ENCODE peak calls at places on chromosomes 4 and X, in ten cellular contexts. H, G, F, I, P, L, Y, V, J and D are unnamed samples.

GRCh38 chr4:142044271-142044670 is 407.9 kb downstream of the IL15 start:
- DNase-seq in H (peak; percentile 48), G (no peak), F (peak; percentile 51), I (no peak), P (no peak), L (no peak), Y (no peak), V (no peak), J (no peak), D (no peak)

GRCh38 chr4:148565801-148566200 is 123.6 kb upstream of the NR3C2 start:
- DNase-seq in H (no peak), G (no peak), F (no peak), I (no peak), P (no peak), L (peak; percentile 41), Y (no peak), V (no peak), J (no peak), D (no peak)

GRCh38 chrX:11427082-11428033 is 134.1 kb downstream of the AMELX start:
- DNase-seq in H (peak; percentile 46), G (peak; percentile 55), F (no peak), I (no peak), P (no peak), L (peak; percentile 43), Y (peak; percentile 61), V (peak; percentile 54), J (no peak), D (no peak)

GRCh38 chr4:7075962-7076693 is 8.3 kb upstream of the GRPEL1 start:
- DNase-seq in H (peak; percentile 54), G (no peak), F (peak; percentile 40), I (no peak), P (no peak), L (no peak), Y (no peak), V (no peak), J (no peak), D (no peak)

GRCh38 chrX:57817302-57817701 is 93.0 kb downstream of the ZXDA start:
- DNase-seq in H (peak; percentile 15), G (no peak), F (no peak), I (no peak), P (no peak), L (no peak), Y (no peak), V (no peak), J (no peak), D (no peak)

GRCh38 chrX:36684053-36684452 is 324.1 kb upstream of the FAM47C start:
- DNase-seq in H (no peak), G (peak; percentile 1), F (no peak), I (no peak), P (no peak), L (no peak), Y (no peak), V (no peak), J (no peak), D (no peak)

GRCh38 chrX:50718791-50719190 is 95.2 kb downstream of the SHROOM4 start:
- DNase-seq in H (peak; percentile 20), G (no peak), F (peak; percentile 51), I (no peak), P (no peak), L (no peak), Y (no peak), V (no peak), J (no peak), D (no peak)

GRCh38 chr4:4502694-4503311 is 39.0 kb downstream of the STX18 start:
- DNase-seq in H (peak; percentile 79), G (peak; percentile 18), F (peak; percentile 77), I (no peak), P (peak; percentile 7), L (no peak), Y (no peak), V (no peak), J (peak; percentile 28), D (no peak)

GRCh38 chr4:120720354-120720753 is 202.2 kb downstream of the PRDM5 start:
- DNase-seq in H (no peak), G (no peak), F (no peak), I (no peak), P (no peak), L (no peak), Y (no peak), V (no peak), J (no peak), D (no peak)

GRCh38 chr4:120722655-120723054 is 199.9 kb downstream of the PRDM5 start:
- DNase-seq in H (no peak), G (no peak), F (no peak), I (no peak), P (no peak), L (no peak), Y (no peak), V (no peak), J (no peak), D (no peak)

GRCh38 chr4:120716346-120716745 is 206.2 kb downstream of the PRDM5 start:
- DNase-seq in H (no peak), G (no peak), F (no peak), I (no peak), P (no peak), L (no peak), Y (no peak), V (no peak), J (no peak), D (no peak)

GRCh38 chr4:120723105-120723504 is 199.4 kb downstream of the PRDM5 start:
- DNase-seq in H (no peak), G (peak; percentile 22), F (peak; percentile 54), I (no peak), P (no peak), L (no peak), Y (no peak), V (no peak), J (no peak), D (no peak)

DNA sequence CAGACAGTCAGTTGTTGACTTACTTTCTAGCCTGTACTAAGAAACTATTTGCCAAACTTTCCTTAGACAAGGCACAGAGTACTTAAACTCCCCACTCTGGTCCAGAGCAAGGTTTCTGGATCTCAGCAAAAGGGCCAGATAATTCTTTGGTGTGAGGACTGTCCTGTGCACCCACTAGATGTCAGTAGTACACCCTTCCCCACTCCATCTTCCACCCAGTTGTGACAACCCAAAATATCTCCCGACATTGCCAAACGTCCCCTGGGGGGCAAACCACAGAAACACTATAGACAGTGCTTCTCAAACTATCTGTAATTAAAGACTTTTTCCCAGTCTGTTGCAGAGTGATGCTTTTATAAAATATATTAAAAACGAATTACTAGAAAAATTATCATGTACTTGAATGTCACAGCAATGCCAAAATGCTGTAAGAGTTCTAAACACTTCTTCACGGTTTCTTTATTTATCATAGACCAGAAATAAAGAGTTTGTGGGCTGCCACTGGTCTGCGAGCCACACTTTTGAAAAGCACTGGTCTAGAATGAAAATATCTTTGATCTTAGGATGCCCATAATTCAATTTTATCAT is 203.5 kb downstream of the PRDM5 start:
- DNase-seq in H (peak; percentile 65), G (peak; percentile 56), F (peak; percentile 40), I (no peak), P (peak; percentile 17), L (no peak), Y (peak; percentile 10), V (no peak), J (peak; percentile 11), D (peak; percentile 12)
- H3K27ac ChIP-seq in H (no peak overlapping the region), G (no peak overlapping the region), F (no peak overlapping the region), I (no peak overlapping the region), P (no peak overlapping the region), L (no peak overlapping the region), Y (no peak overlapping the region), V (no peak overlapping the region), J (no peak overlapping the region), D (no peak overlapping the region)

GRCh38 chr4:2835978-2836377 is 7.7 kb upstream of the ADD1 start:
- DNase-seq in H (no peak), G (no peak), F (no peak), I (peak; percentile 47), P (no peak), L (peak; percentile 19), Y (peak; percentile 7), V (no peak), J (no peak), D (no peak)

GRCh38 chr4:2836391-2836859 is 7.2 kb upstream of the ADD1 start:
- DNase-seq in H (no peak), G (no peak), F (no peak), I (peak; percentile 50), P (no peak), L (peak; percentile 19), Y (peak; percentile 7), V (no peak), J (no peak), D (no peak)

GRCh38 chr4:2839060-2839459 is 4.6 kb upstream of the ADD1 start:
- DNase-seq in H (no peak), G (no peak), F (no peak), I (no peak), P (no peak), L (no peak), Y (no peak), V (no peak), J (no peak), D (no peak)

GRCh38 chr4:2837904-2838496 is 5.6 kb upstream of the ADD1 start:
- DNase-seq in H (peak; percentile 68), G (no peak), F (peak; percentile 37), I (peak; percentile 50), P (peak; percentile 72), L (peak; percentile 37), Y (no peak), V (no peak), J (peak; percentile 80), D (no peak)

DNA sequence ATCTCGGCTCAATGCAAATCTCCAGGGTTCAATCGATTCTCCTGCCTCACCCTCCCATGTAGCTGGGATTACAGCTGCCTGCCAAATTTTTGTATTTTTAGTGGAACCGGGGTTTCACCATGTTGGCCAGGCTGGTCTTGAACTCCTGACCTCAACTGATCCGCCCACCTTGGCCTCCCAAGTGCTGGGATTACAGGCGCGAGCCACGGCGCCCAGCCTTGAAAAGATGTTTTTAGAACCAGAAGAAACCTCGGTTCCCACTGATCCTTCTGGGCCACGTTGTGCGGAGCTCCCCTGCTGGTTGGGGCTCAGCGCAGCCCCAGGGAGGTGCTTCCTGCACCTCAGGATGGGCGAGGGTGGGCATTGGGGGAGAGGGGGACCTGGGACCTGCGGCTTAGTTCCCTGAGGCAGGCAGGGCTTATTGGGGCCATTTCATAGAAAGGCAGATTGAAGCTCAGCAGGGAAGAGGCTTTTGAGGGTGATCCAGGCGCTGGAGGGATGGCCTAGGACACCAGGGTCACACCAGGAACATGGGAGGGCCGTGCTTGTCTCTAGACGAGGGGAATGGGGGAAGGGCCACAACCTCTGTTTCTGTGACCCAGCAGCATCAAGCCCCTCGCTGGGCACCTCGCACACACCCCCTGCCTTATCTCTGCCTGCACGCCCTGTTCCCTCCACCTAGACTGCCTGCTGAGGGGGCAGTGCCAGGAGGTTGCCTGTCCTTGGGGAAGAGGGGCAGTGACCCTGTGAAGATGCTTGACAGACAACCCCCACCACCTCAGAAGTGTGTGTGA is 6.3 kb upstream of the ADD1 start:
- DNase-seq in H (no peak), G (peak; percentile 16), F (no peak), I (peak; percentile 68), P (no peak), L (peak; percentile 22), Y (peak; percentile 21), V (no peak), J (no peak), D (no peak)
- H3K4me3 ChIP-seq in H (no peak overlapping the region), G (no peak overlapping the region), F (no peak overlapping the region), I (no peak overlapping the region), P (peak overlapping the region; percentile 41), L (no peak overlapping the region), Y (peak overlapping the region; percentile 21), V (no peak overlapping the region), J (no peak overlapping the region), D (no peak overlapping the region)

GRCh38 chr4:119100640-119101039 is 35.0 kb upstream of the MYOZ2 start:
- DNase-seq in H (no peak), G (no peak), F (no peak), I (no peak), P (no peak), L (no peak), Y (no peak), V (no peak), J (no peak), D (no peak)
- H3K27ac ChIP-seq in H (no peak overlapping the region), G (no peak overlapping the region), F (no peak overlapping the region), I (no peak overlapping the region), P (no peak overlapping the region), L (no peak overlapping the region), Y (no peak overlapping the region), V (no peak overlapping the region), J (no peak overlapping the region), D (no peak overlapping the region)

GRCh38 chr4:186844059-186844681 is 120.5 kb upstream of the FAT1 start:
- DNase-seq in H (peak; percentile 71), G (peak; percentile 86), F (peak; percentile 71), I (no peak), P (no peak), L (no peak), Y (no peak), V (no peak), J (no peak), D (no peak)

GRCh38 chr4:186840771-186841301 is 117.2 kb upstream of the FAT1 start:
- DNase-seq in H (peak; percentile 13), G (no peak), F (no peak), I (no peak), P (no peak), L (no peak), Y (peak; percentile 32), V (no peak), J (no peak), D (no peak)

GRCh38 chr4:186838295-186838694 is 114.6 kb upstream of the FAT1 start:
- DNase-seq in H (no peak), G (no peak), F (no peak), I (no peak), P (no peak), L (no peak), Y (no peak), V (no peak), J (no peak), D (no peak)

GRCh38 chr4:186840222-186840701 is 116.6 kb upstream of the FAT1 start:
- DNase-seq in H (no peak), G (no peak), F (peak; percentile 53), I (no peak), P (no peak), L (no peak), Y (peak; percentile 44), V (peak; percentile 29), J (no peak), D (no peak)

GRCh38 chr4:186839122-186840037 is 115.7 kb upstream of the FAT1 start:
- DNase-seq in H (peak; percentile 79), G (no peak), F (peak; percentile 86), I (no peak), P (no peak), L (no peak), Y (peak; percentile 33), V (peak; percentile 26), J (no peak), D (no peak)
- H3K4me3 ChIP-seq in H (peak overlapping the region; percentile 62), G (no peak overlapping the region), F (peak overlapping the region; percentile 38), I (no peak overlapping the region), P (no peak overlapping the region), L (peak overlapping the region; percentile 26), Y (peak overlapping the region; percentile 21), V (no peak overlapping the region), J (no peak overlapping the region), D (no peak overlapping the region)